ENCODE peak calls at places on chromosome 18, in six cellular contexts. U is stimulated activated CD8-positive, alpha-beta memory T cell treated with anti-CD3 and anti-CD28 coated beads, Interleukin-7, amount 100 ng/mL, for 1 hour; I is uterus; N is A549; G is GM13977; B is pancreas. H is an unnamed sample.

GRCh38 chr18:32624182-32624723 is 148.6 kb downstream of the KLHL14 start:
- DNase-seq in U (no peak), I (no peak), N (no peak), G (no peak), B (no peak), H (no peak)

GRCh38 chr18:43422483-43422882 is 145.2 kb upstream of the SYT4 start:
- DNase-seq in U (no peak), I (no peak), N (peak), G (no peak), B (no peak), H (no peak)

GRCh38 chr18:47248610-47249343 is 2.7 kb downstream of the SKOR2 start:
- DNase-seq in U (no peak), I (no peak), N (no peak), G (no peak), B (no peak), H (no peak)

GRCh38 chr18:49052891-49053644 is 102.3 kb upstream of the SMAD7 start:
- DNase-seq in U (no peak), I (no peak), N (no peak), G (no peak), B (no peak), H (peak)

GRCh38 chr18:8882632-8883408 is 177.5 kb downstream of the MTCL1 start:
- DNase-seq in U (no peak), I (no peak), N (peak), G (no peak), B (no peak), H (peak)

GRCh38 chr18:34222025-34222395 is 2.7 kb downstream of the NOL4 start:
- DNase-seq in U (no peak), I (no peak), N (no peak), G (no peak), B (no peak), H (no peak)

GRCh38 chr18:34729264-34729663 is 19.2 kb downstream of the DTNA start:
- DNase-seq in U (no peak), I (no peak), N (peak), G (peak), B (no peak), H (peak)

GRCh38 chr18:52341617-52342381 is 1.8 kb downstream of the DCC start:
- DNase-seq in U (no peak), I (no peak), N (peak), G (no peak), B (peak), H (no peak)

GRCh38 chr18:63701952-63702351 is 808 bp upstream of the SERPINB11 start:
- DNase-seq in U (no peak), I (no peak), N (no peak), G (no peak), B (no peak), H (no peak)

GRCh38 chr18:50518787-50519520 is 40.9 kb upstream of the MAPK4 start:
- DNase-seq in U (no peak), I (no peak), N (no peak), G (no peak), B (no peak), H (no peak)

GRCh38 chr18:79795446-79795845 is 2.3 kb upstream of the KCNG2 start:
- DNase-seq in U (no peak), I (no peak), N (no peak), G (no peak), B (peak), H (no peak)

GRCh38 chr18:3966985-3967856 is 487.9 kb downstream of the DLGAP1 start:
- DNase-seq in U (no peak), I (no peak), N (peak), G (no peak), B (no peak), H (no peak)

GRCh38 chr18:11081009-11081532 is 68.3 kb downstream of the PIEZO2 start:
- DNase-seq in U (no peak), I (no peak), N (no peak), G (no peak), B (no peak), H (no peak)

GRCh38 chr18:79583984-79584401 is 95.6 kb upstream of the CTDP1 start:
- DNase-seq in U (no peak), I (peak), N (no peak), G (no peak), B (peak), H (no peak)